ENCODE peak calls at places on chromosomes 6 and 20, in nine cellular contexts. B is uterus, E is BE2C, K is fibroblast of lung, Y is psoas muscle, R is breast epithelium, L is cardiac muscle cell, G is PC-3, T is ovary. D is an unnamed sample.

GRCh38 chr20:59438201-59438600 is 137.8 kb downstream of the EDN3 start:
- DNase-seq in K (no peak), Y (no peak), B (no peak), R (no peak), L (no peak), E (peak), T (no peak), G (no peak), D (no peak)

GRCh38 chr6:108437821-108438220 is 122.9 kb upstream of the FOXO3 start:
- DNase-seq in T (no peak), B (no peak), Y (no peak), L (no peak), E (no peak), G (no peak), K (no peak), R (no peak), D (no peak)

GRCh38 chr6:14074723-14075503 is 42.7 kb upstream of the CD83 start:
- DNase-seq in B (no peak), T (peak), E (peak), L (peak), R (no peak), G (peak), K (peak), Y (no peak), D (peak)

GRCh38 chr6:111265842-111266241 is 178.5 kb downstream of the SLC16A10 start:
- DNase-seq in E (peak), T (no peak), L (peak), G (no peak), K (no peak), R (no peak), Y (no peak), B (no peak), D (no peak)

GRCh38 chr6:68559052-68559451 is 76.0 kb upstream of the ADGRB3 start:
- DNase-seq in T (no peak), E (peak), L (no peak), R (no peak), B (no peak), Y (no peak), G (peak), K (peak), D (peak)

GRCh38 chr20:24236204-24236603 is 233.2 kb upstream of the SYNDIG1 start:
- DNase-seq in E (no peak), R (no peak), B (peak), K (no peak), Y (no peak), G (no peak), T (no peak), L (no peak), D (no peak)

GRCh38 chr6:134880487-134881190 is 69.3 kb downstream of the ALDH8A1 start:
- DNase-seq in E (no peak), K (peak), G (peak), R (no peak), B (no peak), L (no peak), T (no peak), Y (no peak), D (no peak)

GRCh38 chr6:46293641-46294316 is 123.0 kb upstream of the ENPP5 start:
- DNase-seq in L (no peak), G (no peak), R (no peak), K (no peak), B (no peak), T (no peak), Y (no peak), E (no peak), D (no peak)

GRCh38 chr6:78999737-79000136 is 78.3 kb downstream of the PHIP start:
- DNase-seq in B (no peak), G (no peak), E (no peak), L (peak), Y (no peak), K (peak), R (no peak), T (no peak), D (peak)

GRCh38 chr20:17510548-17510947 is 20.6 kb downstream of the BFSP1 start:
- DNase-seq in L (no peak), B (no peak), Y (no peak), T (no peak), E (no peak), G (no peak), K (no peak), R (no peak), D (no peak)

GRCh38 chr6:1987640-1988039 is 257.8 kb downstream of the GMDS start:
- DNase-seq in E (no peak), B (no peak), L (peak), K (peak), R (no peak), Y (no peak), G (peak), T (no peak), D (peak)

GRCh38 chr6:158938811-158939254 is 61.2 kb downstream of the RSPH3 start:
- DNase-seq in Y (peak), E (no peak), G (no peak), K (no peak), T (no peak), R (no peak), B (no peak), L (peak), D (peak)

DNA sequence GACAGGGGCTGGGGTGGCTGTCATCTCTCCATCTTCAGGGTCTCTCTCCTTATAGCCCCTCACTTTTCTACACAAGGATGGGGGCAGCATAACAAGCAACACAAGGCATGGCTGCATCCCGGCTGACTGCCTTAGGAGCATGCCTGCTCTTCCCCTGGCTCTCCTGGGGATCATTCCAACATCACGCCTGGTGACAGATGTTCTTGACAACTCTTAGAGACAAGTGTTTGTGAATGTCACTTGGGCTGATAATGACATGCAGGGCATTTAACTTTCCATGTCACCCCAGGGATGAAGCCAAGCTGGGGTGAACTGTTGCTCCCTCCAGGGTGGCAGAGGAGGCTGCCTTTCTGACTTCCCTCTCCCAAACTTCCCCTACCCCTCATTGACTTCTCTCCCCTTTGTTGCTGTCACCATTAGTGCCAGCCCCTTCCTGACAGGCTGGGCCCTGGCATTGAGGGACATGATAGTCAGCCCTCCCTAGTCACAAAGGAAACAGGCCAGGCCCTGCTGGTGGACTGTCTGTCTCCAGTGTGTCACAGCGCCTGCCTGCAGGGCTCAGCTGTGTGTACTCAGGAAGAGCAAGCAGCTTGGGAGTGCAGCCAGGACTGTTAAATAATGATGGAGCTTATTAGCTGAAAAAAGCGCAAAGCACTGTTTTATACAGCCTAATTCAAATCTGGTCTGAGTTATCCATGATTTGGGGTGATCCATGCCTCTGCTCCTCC is 161.8 kb downstream of the LRFN2 start:
- DNase-seq in L (no peak), E (peak), G (no peak), R (peak), K (no peak), T (no peak), Y (no peak), B (no peak), D (no peak)
- H3K4me3 ChIP-seq in L (no peak), E (no peak), G (no peak), R (no peak), K (no peak), T (no peak), Y (no peak), B (no peak), D (no peak)

DNA sequence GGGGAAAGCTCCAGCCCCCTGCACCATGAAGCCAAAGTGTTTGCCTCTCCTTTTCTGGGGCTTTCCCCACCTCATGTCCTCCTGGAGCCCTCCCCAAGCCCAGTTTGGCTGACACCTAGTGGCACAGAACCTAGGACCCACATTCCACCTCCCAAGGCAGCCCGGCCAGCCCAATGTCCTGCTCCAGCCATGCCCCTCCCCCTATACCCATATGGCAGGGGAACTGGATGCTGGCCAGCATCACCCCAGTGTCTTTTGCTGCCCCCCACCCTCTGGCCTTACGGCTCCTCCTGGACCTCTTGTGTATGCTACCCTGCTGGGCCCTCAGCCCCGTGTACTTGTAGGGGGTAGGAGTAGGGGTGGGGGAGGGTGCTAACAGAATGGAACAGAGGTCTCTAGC is 170.1 kb downstream of the KIF6 start:
- DNase-seq in E (no peak), K (no peak), T (no peak), B (no peak), Y (no peak), L (no peak), G (no peak), R (no peak), D (no peak)
- TF ChIP-seq CTCF in E (no peak), K (no peak), T (no peak), B (no peak), Y (no peak), L (no peak), G (no peak), R (no peak), D (no peak)

GRCh38 chr6:105181981-105182515 is 2.2 kb upstream of the POPDC3 start:
- DNase-seq in K (no peak), L (no peak), Y (no peak), B (no peak), E (no peak), G (no peak), R (no peak), T (no peak), D (no peak)

GRCh38 chr6:105178110-105178509 is 1.7 kb downstream of the POPDC3 start:
- DNase-seq in G (peak), R (no peak), K (peak), E (no peak), L (peak), B (no peak), T (no peak), Y (no peak), D (peak)

GRCh38 chr6:105177521-105177920 is 2.3 kb downstream of the POPDC3 start:
- DNase-seq in Y (no peak), K (no peak), G (no peak), T (no peak), B (no peak), R (no peak), E (no peak), L (no peak), D (no peak)

GRCh38 chr6:105179244-105180065 is at the start of gene POPDC3:
- DNase-seq in E (peak), K (peak), Y (peak), G (peak), B (no peak), R (no peak), T (peak), L (peak), D (peak)

DNA sequence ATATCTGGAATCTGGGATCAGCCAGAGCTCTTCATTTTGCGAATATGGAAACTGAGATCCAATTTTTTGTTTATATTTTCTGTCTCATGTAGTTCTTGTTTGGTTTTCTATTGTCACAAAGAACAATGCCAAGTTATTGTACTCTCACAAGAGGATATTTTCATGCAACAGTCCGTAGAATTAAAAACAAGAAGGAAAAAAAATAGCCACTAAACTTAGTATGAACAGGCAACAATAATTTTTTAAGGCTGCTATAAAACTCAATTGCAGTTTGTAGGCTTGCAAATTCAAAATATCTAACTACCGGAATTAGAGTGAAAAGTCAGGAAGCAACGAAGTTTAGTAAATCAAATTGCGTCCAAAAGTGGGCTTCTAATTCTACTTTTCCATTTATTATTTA is 1.2 kb downstream of the POPDC3 start:
- DNase-seq in G (no peak), Y (no peak), K (no peak), T (no peak), L (no peak), B (no peak), E (no peak), R (no peak), D (no peak)
- H3K4me3 ChIP-seq in G (peak), Y (peak), K (peak), T (no peak), L (peak), B (no peak), E (peak), R (no peak), D (no peak)

DNA sequence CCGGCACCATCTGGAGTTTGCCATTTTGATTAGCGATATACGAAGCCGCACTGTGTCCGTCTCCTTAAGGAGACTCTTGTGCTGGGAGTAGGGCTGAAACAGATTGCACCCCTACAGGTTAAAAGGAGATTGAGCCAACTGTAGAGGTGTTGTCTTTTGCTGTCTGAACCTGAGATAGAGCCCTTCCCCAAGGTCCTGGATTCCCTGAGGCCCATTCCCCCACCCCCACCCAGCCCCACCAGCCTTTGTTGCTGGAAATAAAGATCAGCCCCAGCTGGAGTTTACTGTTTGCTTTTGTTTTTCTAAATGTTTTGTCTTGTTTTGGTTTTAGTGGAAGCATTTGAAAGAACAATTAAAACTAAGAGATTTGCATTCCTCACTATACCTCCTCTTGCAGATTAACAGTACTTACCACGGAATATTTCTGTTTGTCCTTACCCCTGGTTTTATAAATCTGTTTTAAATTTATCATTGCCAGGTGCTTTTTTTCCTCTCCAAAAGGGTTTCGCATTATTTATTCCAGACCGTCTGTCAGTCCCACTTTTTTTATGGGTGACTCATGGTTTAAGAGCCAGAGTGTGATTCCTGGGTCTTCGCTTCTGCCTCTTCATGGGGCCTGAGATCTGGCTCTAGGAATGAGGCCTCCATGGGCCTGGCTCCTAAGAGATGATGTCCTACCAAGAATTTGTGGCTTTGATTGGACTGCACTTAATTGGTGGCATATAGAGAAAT is 169.2 kb downstream of the DTNBP1 start:
- DNase-seq in G (no peak), Y (no peak), K (peak), B (no peak), L (no peak), E (no peak), T (no peak), R (no peak), D (no peak)
- TF ChIP-seq CTCF in G (no peak), Y (no peak), K (no peak), B (no peak), L (no peak), E (no peak), T (no peak), R (no peak), D (no peak)

DNA sequence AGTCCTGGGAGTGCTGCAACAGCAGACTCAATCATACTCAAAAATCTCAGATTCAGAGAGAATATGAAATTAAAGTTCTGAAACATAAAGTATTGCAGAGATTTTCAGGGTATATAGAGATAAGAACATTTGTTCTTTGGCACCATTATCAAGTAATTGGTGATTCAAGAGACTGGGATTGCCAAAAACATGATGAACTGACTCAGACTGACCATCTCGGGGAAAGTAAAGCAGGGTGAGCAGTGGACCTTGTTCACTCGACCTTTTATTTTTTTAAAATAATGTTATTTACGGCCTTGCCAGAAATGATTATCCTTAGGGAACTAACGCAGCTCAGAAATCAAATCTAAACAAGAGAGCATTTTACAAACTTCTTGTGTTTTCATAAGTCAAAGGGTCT is 65.9 kb upstream of the PTCHD4 start:
- DNase-seq in E (no peak), G (no peak), L (no peak), R (no peak), Y (no peak), T (no peak), K (no peak), B (no peak), D (peak)
- H3K4me3 ChIP-seq in E (no peak), G (no peak), L (no peak), R (no peak), Y (no peak), T (no peak), K (no peak), B (no peak), D (no peak)